ENCODE peak calls at places on chromosomes 12 and 14, in four cellular contexts. B is WTC11, G is cardiac muscle cell, N is cardiac fibroblast. F is an unnamed sample.

GRCh38 chr12:121365416-121366062 is 13.3 kb upstream of the ANAPC5 start:
- DNase-seq in B (no peak), N (no peak), G (no peak), F (no peak)

GRCh38 chr12:8780389-8780788 is 42.0 kb upstream of the A2ML1 start:
- DNase-seq in G (peak), B (no peak), N (peak), F (peak)

GRCh38 chr14:95157987-95158712 is 821 bp upstream of the DICER1 start:
- DNase-seq in G (no peak), N (no peak), B (peak), F (peak)

GRCh38 chr12:3718100-3718499 is 34.8 kb downstream of the CRACR2A start:
- DNase-seq in N (no peak), B (no peak), G (no peak), F (peak)

GRCh38 chr14:71686677-71687076 is 245.6 kb upstream of the RGS6 start:
- DNase-seq in G (peak), N (peak), B (no peak), F (no peak)

GRCh38 chr14:80567905-80568512 is 356.7 kb upstream of the DIO2 start:
- DNase-seq in N (no peak), G (peak), B (no peak), F (no peak)

GRCh38 chr14:94638961-94639817 is 27.0 kb downstream of the SERPINA3 start:
- DNase-seq in G (no peak), N (no peak), B (no peak), F (no peak)

GRCh38 chr14:105913861-105914260 is 387.5 kb downstream of the TMEM121 start:
- DNase-seq in B (no peak), G (no peak), N (no peak), F (no peak)

GRCh38 chr12:78120866-78121590 is 290.3 kb downstream of the NAV3 start:
- DNase-seq in G (peak), B (no peak), N (peak), F (peak)

GRCh38 chr14:105019861-105020814 is 745 bp downstream of the CDCA4 start:
- DNase-seq in G (peak), N (peak), B (peak), F (peak)

GRCh38 chr12:124352839-124353238 is 57.9 kb downstream of the RFLNA start:
- DNase-seq in N (peak), B (no peak), G (peak), F (no peak)

GRCh38 chr12:62698701-62699101 is 232.1 kb downstream of the MON2 start:
- DNase-seq in N (peak), B (no peak), G (peak), F (no peak)

GRCh38 chr12:57545809-57546437 is 1.1 kb downstream of the DCTN2 start:
- DNase-seq in G (no peak), N (no peak), B (no peak), F (no peak)

GRCh38 chr14:54665938-54666337 is 99.0 kb downstream of the SAMD4A start:
- DNase-seq in B (no peak), G (no peak), N (no peak), F (no peak)

GRCh38 chr14:62451221-62451620 is 594.0 kb downstream of the KCNH5 start:
- DNase-seq in G (no peak), N (no peak), B (no peak), F (no peak)

GRCh38 chr12:2112401-2112800 is 59.6 kb downstream of the CACNA1C start:
- DNase-seq in N (no peak), G (no peak), B (no peak), F (no peak)

GRCh38 chr14:51432302-51432948 is 192.4 kb downstream of the TMX1 start:
- DNase-seq in N (no peak), G (no peak), B (no peak), F (no peak)

GRCh38 chr14:98069712-98070133 is 1202.3 kb downstream of the BCL11B start:
- DNase-seq in B (no peak), G (no peak), N (no peak), F (no peak)

GRCh38 chr12:47023944-47024343 is 55.5 kb upstream of the PCED1B start:
- DNase-seq in G (no peak), N (no peak), B (no peak), F (no peak)

GRCh38 chr12:100174506-100174905 is 26.1 kb upstream of the ACTR6 start:
- DNase-seq in G (no peak), B (no peak), N (no peak), F (no peak)

GRCh38 chr12:95599880-95600279 is 48.6 kb upstream of the USP44 start:
- DNase-seq in G (no peak), N (no peak), B (no peak), F (no peak)

GRCh38 chr14:22918519-22918808 is 485 bp downstream of the RBM23 start:
- DNase-seq in N (no peak), B (peak), G (no peak), F (no peak)

GRCh38 chr12:63420206-63420644 is 248.1 kb downstream of the DPY19L2 start:
- DNase-seq in N (peak), B (peak), G (peak), F (peak)

GRCh38 chr12:3523058-3523457 is 32.1 kb downstream of the PRMT8 start:
- DNase-seq in G (no peak), N (no peak), B (no peak), F (peak)

GRCh38 chr12:51307655-51308593 is 16.1 kb downstream of the BIN2 start:
- DNase-seq in G (peak), N (peak), B (no peak), F (no peak)

GRCh38 chr14:68800361-68800760 is 7.5 kb upstream of the ZFP36L1 start:
- DNase-seq in G (peak), B (no peak), N (peak), F (no peak)

GRCh38 chr14:60981626-60982455 is 796 bp downstream of the SLC38A6 start:
- DNase-seq in B (no peak), N (peak), G (peak), F (peak)

GRCh38 chr14:102280376-102280962 is 24.5 kb downstream of the MOK start:
- DNase-seq in G (peak), N (peak), B (no peak), F (peak)

GRCh38 chr14:101132051-101132541 is 228.6 kb upstream of the RTL1 start:
- DNase-seq in B (no peak), N (no peak), G (no peak), F (no peak)

GRCh38 chr12:2295941-2296461 is 243.2 kb downstream of the CACNA1C start:
- DNase-seq in G (peak), N (no peak), B (no peak), F (peak)

GRCh38 chr12:93825501-93825888 is 148.3 kb downstream of the CRADD start:
- DNase-seq in N (peak), G (peak), B (no peak), F (no peak)

GRCh38 chr12:14884458-14884878 is 1.2 kb downstream of the MGP start:
- DNase-seq in B (no peak), N (peak), G (peak), F (peak)

GRCh38 chr14:35480119-35480769 is 53.7 kb upstream of the INSM2 start:
- DNase-seq in B (no peak), G (peak), N (no peak), F (no peak)

GRCh38 chr12:111767362-111768158 is 827 bp downstream of the ALDH2 start:
- DNase-seq in N (peak), B (peak), G (peak), F (no peak)

GRCh38 chr14:105219753-105220152 is 28.6 kb upstream of the BTBD6 start:
- DNase-seq in B (no peak), G (no peak), N (no peak), F (no peak)

GRCh38 chr14:32372154-32372553 is 43.1 kb downstream of the AKAP6 start:
- DNase-seq in N (peak), B (no peak), G (peak), F (no peak)

GRCh38 chr12:109880049-109880931 is at the start of gene GLTP:
- DNase-seq in B (peak), N (peak), G (peak), F (peak)
- TF ChIP-seq CTCF in B (no peak), N (no peak), G (peak), F (peak)

GRCh38 chr12:6752931-6753771 is at the start of gene MLF2:
- DNase-seq in G (peak), B (peak), N (peak), F (peak)
- TF ChIP-seq CTCF in G (no peak), B (peak), N (no peak), F (peak)

DNA sequence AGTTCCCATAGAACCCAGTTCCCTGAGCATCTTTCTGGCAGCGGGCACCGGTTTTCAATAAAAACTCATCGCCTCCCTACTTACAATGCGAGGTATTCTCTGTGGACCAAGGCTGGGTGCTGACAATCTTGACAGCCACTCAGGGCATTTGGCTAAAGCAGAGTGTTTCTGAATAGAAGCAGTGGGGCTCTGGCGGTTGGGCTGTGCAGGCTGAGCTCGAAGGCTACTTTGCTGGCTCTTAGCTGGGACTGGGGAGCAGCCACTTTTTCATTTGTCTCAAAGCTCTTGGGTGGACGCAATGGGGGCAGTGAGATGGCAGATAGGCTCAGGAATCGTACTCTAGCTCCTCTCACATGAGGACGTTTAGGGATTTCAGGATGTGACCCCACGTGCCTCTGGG is 151.8 kb downstream of the UNC79 start:
- DNase-seq in N (no peak), G (no peak), B (no peak), F (no peak)
- TF ChIP-seq CTCF in N (no peak), G (no peak), B (no peak), F (no peak)

GRCh38 chr14:99576304-99576703 is 27.7 kb downstream of the CCDC85C start:
- DNase-seq in B (no peak), G (no peak), N (no peak), F (no peak)

GRCh38 chr14:99573436-99574098 is 30.4 kb downstream of the CCDC85C start:
- DNase-seq in G (no peak), N (no peak), B (no peak), F (no peak)

GRCh38 chr14:99576761-99577705 is 27.0 kb downstream of the CCDC85C start:
- DNase-seq in B (no peak), N (no peak), G (no peak), F (no peak)

GRCh38 chr14:99574099-99574880 is 29.7 kb downstream of the CCDC85C start:
- DNase-seq in N (peak), B (peak), G (peak), F (no peak)

DNA sequence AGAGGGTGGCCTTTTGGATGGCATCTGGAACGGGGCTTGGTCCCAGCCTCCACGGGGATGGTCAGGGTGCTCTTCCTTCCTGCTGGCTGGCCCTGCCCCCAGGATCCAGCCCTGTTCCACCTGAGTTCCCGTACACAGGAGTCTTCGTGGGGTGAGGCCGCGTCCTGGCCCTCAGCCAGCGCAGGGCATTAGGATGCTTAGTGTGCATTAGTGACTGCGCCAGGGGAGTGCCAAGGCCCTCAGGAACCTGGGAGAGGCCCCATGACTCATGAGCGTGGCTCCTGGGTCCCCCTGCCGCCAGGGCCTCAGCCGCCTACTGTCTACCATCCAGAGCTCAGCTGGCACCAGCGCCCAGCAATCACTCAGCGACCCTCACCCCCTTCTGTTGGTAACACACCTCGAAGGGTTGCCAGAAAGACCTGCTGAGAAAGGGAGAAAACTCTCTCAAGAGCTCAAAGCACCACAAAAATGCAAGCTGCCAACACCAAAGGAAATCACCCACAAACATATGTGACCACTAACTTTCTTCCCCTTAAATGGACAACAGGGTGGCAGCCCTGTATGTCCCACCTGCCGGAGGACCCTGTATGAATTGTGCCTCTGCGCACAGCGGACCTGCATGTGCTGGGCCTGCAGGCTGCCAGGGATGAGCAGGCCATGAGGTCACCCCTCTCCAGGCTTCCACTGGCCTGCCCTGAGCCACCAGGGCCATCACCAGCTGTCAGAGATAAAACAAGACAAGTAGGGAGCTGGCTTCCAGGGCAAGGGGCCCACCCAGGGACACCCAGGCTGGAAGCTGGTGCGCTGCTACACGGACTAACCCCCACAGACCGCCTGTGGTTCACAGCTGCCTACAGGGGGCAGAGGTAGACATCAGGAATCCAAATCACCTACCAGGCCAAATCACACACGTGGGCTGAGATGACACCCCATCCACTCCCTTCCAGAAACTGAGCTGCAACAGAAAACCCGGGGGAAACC is 28.7 kb downstream of the CCDC85C start:
- DNase-seq in N (no peak), G (no peak), B (no peak), F (peak)
- TF ChIP-seq CTCF in N (no peak), G (peak), B (no peak), F (peak)